ENCODE peak calls at places on chromosomes 3 and 15, in seven cellular contexts. E, A, O, F, R, Z and S are unnamed samples.

GRCh38 chr15:64571857-64572291 is 111.5 kb downstream of the ZNF609 start:
- DNase-seq in R (peak; percentile 52), E (no peak), Z (peak; percentile 92), F (no peak), O (no peak), A (peak; percentile 42), S (no peak)

GRCh38 chr15:90889736-90890456 is 5.6 kb downstream of the FES start:
- DNase-seq in O (no peak), A (no peak), R (no peak), E (no peak), F (no peak), Z (no peak), S (no peak)

GRCh38 chr3:10993729-10994065 is 1.1 kb downstream of the SLC6A1 start:
- DNase-seq in Z (no peak), O (no peak), E (no peak), R (no peak), F (no peak), A (no peak), S (no peak)

GRCh38 chr3:143139786-143140185 is 20.2 kb downstream of the CHST2 start:
- DNase-seq in F (no peak), R (no peak), O (no peak), Z (no peak), A (no peak), E (no peak), S (no peak)

GRCh38 chr15:78915341-78916087 is 29.3 kb downstream of the CTSH start:
- DNase-seq in R (no peak), A (no peak), O (no peak), F (no peak), Z (no peak), E (no peak), S (no peak)

GRCh38 chr3:126197854-126198584 is 17.6 kb upstream of the ALDH1L1 start:
- DNase-seq in Z (no peak), R (peak; percentile 62), A (peak; percentile 59), O (no peak), F (peak; percentile 76), E (peak; percentile 67), S (peak; percentile 80)

GRCh38 chr3:23435318-23435717 is 232.2 kb downstream of the UBE2E2 start:
- DNase-seq in F (no peak), E (no peak), R (no peak), A (no peak), Z (no peak), O (no peak), S (peak; percentile 9)

GRCh38 chr15:60865507-60865906 is 363.6 kb downstream of the RORA start:
- DNase-seq in F (no peak), A (no peak), Z (no peak), E (no peak), R (no peak), O (no peak), S (no peak)

GRCh38 chr15:32718822-32719716 is 1.3 kb downstream of the GREM1 start:
- DNase-seq in A (no peak), O (no peak), Z (no peak), E (no peak), F (peak; percentile 69), R (no peak), S (no peak)

GRCh38 chr3:105598047-105598796 is 231.5 kb downstream of the ALCAM start:
- DNase-seq in F (no peak), O (no peak), R (no peak), E (peak; percentile 37), Z (no peak), A (no peak), S (no peak)
- TF ChIP-seq YY1 in F (peak; percentile 13), O (no peak), R (no peak), E (no peak), Z (no peak), A (no peak), S (no peak)

DNA sequence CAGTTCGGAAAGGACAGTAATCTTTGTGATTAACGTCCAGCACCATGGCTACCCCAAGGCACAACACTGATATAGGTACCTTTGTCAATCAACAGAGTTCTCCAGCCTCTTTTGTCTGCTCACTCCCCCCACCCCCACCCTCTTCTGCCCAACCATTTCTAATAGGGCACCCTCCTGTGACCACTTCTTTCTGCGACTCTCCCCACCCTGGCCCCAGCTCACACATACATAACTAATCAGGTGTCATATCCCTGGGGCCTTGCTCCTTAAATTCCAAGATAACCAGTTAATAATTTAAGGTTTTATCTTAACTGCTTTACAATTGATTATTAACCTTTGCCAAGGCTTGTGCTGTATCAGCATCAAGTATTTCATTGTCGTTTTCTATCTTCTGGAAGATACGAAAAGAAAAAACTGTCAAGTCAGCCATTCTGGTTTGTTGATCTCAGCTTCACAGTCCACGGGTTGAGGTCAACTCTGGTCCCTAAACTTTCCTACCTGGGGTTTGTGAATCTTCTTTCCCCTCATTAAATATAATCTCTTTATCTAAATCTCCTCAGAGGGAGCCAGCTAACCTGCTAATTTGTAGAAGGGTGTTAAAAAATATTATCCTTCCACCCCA is 27.3 kb upstream of the SLC28A2 start:
- DNase-seq in F (no peak), E (no peak), O (no peak), A (no peak), R (no peak), Z (no peak), S (no peak)
- TF ChIP-seq YY1 in F (no peak), E (no peak), O (no peak), A (no peak), R (no peak), Z (no peak), S (no peak)

GRCh38 chr3:34298668-34299067 is 500.2 kb downstream of the PDCD6IP start:
- DNase-seq in O (no peak), F (no peak), E (no peak), R (no peak), Z (no peak), A (no peak), S (no peak)
- TF ChIP-seq YY1 in O (no peak), F (no peak), E (no peak), R (no peak), Z (no peak), A (no peak), S (no peak)

DNA sequence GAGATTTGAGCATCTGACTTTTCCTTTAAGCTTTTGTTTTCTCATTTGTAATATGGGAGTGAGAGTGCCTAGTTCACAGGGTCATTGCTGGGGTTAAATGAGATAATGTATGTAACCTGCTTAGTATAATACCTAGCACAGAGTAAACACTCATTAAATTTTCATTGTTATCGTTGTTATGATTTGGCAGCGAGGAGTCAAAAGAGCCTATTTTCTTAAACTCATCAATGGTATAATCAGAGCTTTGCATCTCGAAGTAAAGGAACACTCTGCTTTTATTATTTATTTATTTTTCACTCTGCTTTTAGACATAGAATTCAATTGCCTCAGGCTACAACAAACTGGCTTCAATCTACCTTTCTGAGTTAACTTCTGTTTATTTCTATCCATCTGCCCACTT is 52.8 kb downstream of the LPP start:
- DNase-seq in R (no peak), O (no peak), A (no peak), F (no peak), Z (no peak), E (no peak), S (no peak)
- TF ChIP-seq YY1 in R (no peak), O (no peak), A (no peak), F (no peak), Z (no peak), E (no peak), S (no peak)